ENCODE peak calls at places on chromosomes 16 and 17, in five cellular contexts. H is fibroblast of mammary gland, S is Panc1, E is GM13976, O is activated T-cell treated with anti-CD3 and anti-CD28 coated beads for 1 hour. V is an unnamed sample.
A peak's percentile ranks its signal among the peaks of the same experiment; 100 is the strongest.

GRCh38 chr17:10875984-10876555 is 38.2 kb upstream of the PIRT start:
- DNase-seq in S (peak; percentile 30), E (peak; percentile 46), H (peak; percentile 34), O (no peak), V (no peak)

GRCh38 chr16:88008835-88009234 is 57.6 kb downstream of the BANP start:
- DNase-seq in O (no peak), H (no peak), E (no peak), S (no peak), V (no peak)

GRCh38 chr17:73360961-73361761 is 49.4 kb upstream of the CDC42EP4 start:
- DNase-seq in S (no peak), E (no peak), H (no peak), O (no peak), V (no peak)

GRCh38 chr17:17352836-17353624 is 49.9 kb downstream of the NT5M start:
- DNase-seq in E (peak; percentile 33), O (no peak), H (no peak), S (no peak), V (no peak)

GRCh38 chr17:29526322-29526721 is 40.5 kb downstream of the ABHD15 start:
- DNase-seq in E (no peak), H (peak; percentile 3), S (no peak), O (no peak), V (no peak)

GRCh38 chr16:85573696-85574641 is 39.2 kb upstream of the GSE1 start:
- DNase-seq in E (no peak), H (peak; percentile 64), S (no peak), O (no peak), V (peak; percentile 78)

GRCh38 chr17:57518587-57519118 is 226.4 kb downstream of the CCDC182 start:
- DNase-seq in E (no peak), O (no peak), H (no peak), S (no peak), V (no peak)

GRCh38 chr16:22052985-22053384 is 39.4 kb upstream of the VWA3A start:
- DNase-seq in O (no peak), H (no peak), E (no peak), S (no peak), V (no peak)

GRCh38 chr17:81322271-81323082 is 27.4 kb upstream of the SLC38A10 start:
- DNase-seq in E (peak; percentile 89), O (no peak), S (no peak), H (peak; percentile 41), V (no peak)

GRCh38 chr17:17769869-17770361 is 66.9 kb downstream of the SREBF1 start:
- DNase-seq in S (no peak), E (no peak), O (no peak), H (no peak), V (no peak)

GRCh38 chr16:65414284-65414984 is 292.6 kb upstream of the CDH11 start:
- DNase-seq in S (no peak), H (peak; percentile 93), E (no peak), O (no peak), V (no peak)

GRCh38 chr17:7404737-7405412 is 978 bp upstream of the TMEM256 start:
- DNase-seq in E (no peak), S (no peak), O (no peak), H (peak; percentile 21), V (peak; percentile 64)

GRCh38 chr16:67071476-67072048 is 38.2 kb upstream of the PHAF1 start:
- DNase-seq in H (no peak), S (no peak), E (no peak), O (no peak), V (no peak)

GRCh38 chr16:15777533-15778203 is 79.2 kb downstream of the MYH11 start:
- DNase-seq in H (peak; percentile 32), O (no peak), E (peak; percentile 61), S (peak; percentile 51), V (no peak)

GRCh38 chr16:29743827-29744531 is 1.8 kb downstream of the C16orf54 start:
- DNase-seq in E (no peak), H (no peak), O (no peak), S (no peak), V (no peak)

GRCh38 chr17:76408037-76408849 is 23.8 kb downstream of the SPHK1 start:
- DNase-seq in S (no peak), O (peak; percentile 66), E (peak; percentile 82), H (peak; percentile 40), V (no peak)

GRCh38 chr17:41464682-41465081 is 2.5 kb downstream of the KRT32 start:
- DNase-seq in H (peak; percentile 86), O (no peak), E (no peak), S (peak; percentile 90), V (peak; percentile 64)

GRCh38 chr17:77644181-77644972 is 314.1 kb upstream of the TNRC6C start:
- DNase-seq in E (no peak), S (no peak), H (no peak), O (no peak), V (no peak)

GRCh38 chr17:17051380-17051779 is 9.1 kb downstream of the MPRIP start:
- DNase-seq in H (no peak), E (no peak), O (no peak), S (no peak), V (no peak)

GRCh38 chr16:57730771-57731730 is 4.5 kb upstream of the KATNB1 start:
- DNase-seq in E (no peak), S (no peak), O (no peak), H (no peak), V (no peak)

GRCh38 chr17:34114174-34114573 is 140.9 kb upstream of the CCL2 start:
- DNase-seq in O (no peak), H (no peak), E (no peak), S (no peak), V (no peak)

V was measured in right atrium auricular region.